ENCODE peak calls at places on chromosome 1, in nine cellular contexts. One of them, this sample, is unnamed.

GRCh38 chr1:86687595-86687994 is 16.8 kb upstream of the SH3GLB1 start:
- DNase-seq in HCEC 1CT: peak
- DNase-seq in mesothelial cell of epicardium: no peak
- DNase-seq in renal cortical epithelial cell: peak
- DNase-seq in OCI-LY7: peak
- DNase-seq in HTR-8/SVneo: no peak
- DNase-seq in GDM1: no peak
- DNase-seq in effector memory CD8-positive, alpha-beta T cell: no peak
- DNase-seq in right atrium auricular region: no peak
- DNase-seq in this sample: no peak

GRCh38 chr1:153977250-153978240 is at the start of gene JTB:
- DNase-seq in HCEC 1CT: peak
- DNase-seq in mesothelial cell of epicardium: peak
- DNase-seq in renal cortical epithelial cell: peak
- DNase-seq in OCI-LY7: peak
- DNase-seq in HTR-8/SVneo: peak
- DNase-seq in GDM1: peak
- DNase-seq in effector memory CD8-positive, alpha-beta T cell: peak
- DNase-seq in right atrium auricular region: peak
- DNase-seq in this sample: peak

GRCh38 chr1:115771094-115771846 is 2.8 kb upstream of the CASQ2 start:
- DNase-seq in HCEC 1CT: peak
- DNase-seq in mesothelial cell of epicardium: no peak
- DNase-seq in renal cortical epithelial cell: no peak
- DNase-seq in OCI-LY7: no peak
- DNase-seq in HTR-8/SVneo: no peak
- DNase-seq in GDM1: no peak
- DNase-seq in effector memory CD8-positive, alpha-beta T cell: no peak
- DNase-seq in right atrium auricular region: no peak
- DNase-seq in this sample: no peak

GRCh38 chr1:159991513-159991912 is 37.5 kb upstream of the SLAMF9 start:
- DNase-seq in HCEC 1CT: peak
- DNase-seq in mesothelial cell of epicardium: no peak
- DNase-seq in renal cortical epithelial cell: no peak
- DNase-seq in OCI-LY7: peak
- DNase-seq in HTR-8/SVneo: no peak
- DNase-seq in GDM1: peak
- DNase-seq in effector memory CD8-positive, alpha-beta T cell: no peak
- DNase-seq in right atrium auricular region: no peak
- DNase-seq in this sample: no peak

GRCh38 chr1:208228550-208228949 is 15.6 kb downstream of the PLXNA2 start:
- DNase-seq in HCEC 1CT: no peak
- DNase-seq in mesothelial cell of epicardium: no peak
- DNase-seq in renal cortical epithelial cell: no peak
- DNase-seq in OCI-LY7: no peak
- DNase-seq in HTR-8/SVneo: no peak
- DNase-seq in GDM1: no peak
- DNase-seq in effector memory CD8-positive, alpha-beta T cell: no peak
- DNase-seq in right atrium auricular region: no peak
- DNase-seq in this sample: no peak

GRCh38 chr1:245380790-245381535 is 226.2 kb downstream of the KIF26B start:
- DNase-seq in HCEC 1CT: no peak
- DNase-seq in mesothelial cell of epicardium: no peak
- DNase-seq in renal cortical epithelial cell: no peak
- DNase-seq in OCI-LY7: no peak
- DNase-seq in HTR-8/SVneo: no peak
- DNase-seq in GDM1: no peak
- DNase-seq in effector memory CD8-positive, alpha-beta T cell: no peak
- DNase-seq in right atrium auricular region: no peak
- DNase-seq in this sample: no peak

GRCh38 chr1:45299981-45300668 is 26.6 kb upstream of the HPDL start:
- DNase-seq in HCEC 1CT: peak
- DNase-seq in mesothelial cell of epicardium: peak
- DNase-seq in renal cortical epithelial cell: peak
- DNase-seq in OCI-LY7: peak
- DNase-seq in HTR-8/SVneo: peak
- DNase-seq in GDM1: peak
- DNase-seq in effector memory CD8-positive, alpha-beta T cell: peak
- DNase-seq in right atrium auricular region: peak
- DNase-seq in this sample: no peak

GRCh38 chr1:25705699-25706098 is 89.1 kb downstream of the MAN1C1 start:
- DNase-seq in HCEC 1CT: no peak
- DNase-seq in mesothelial cell of epicardium: no peak
- DNase-seq in renal cortical epithelial cell: no peak
- DNase-seq in OCI-LY7: no peak
- DNase-seq in HTR-8/SVneo: no peak
- DNase-seq in GDM1: no peak
- DNase-seq in effector memory CD8-positive, alpha-beta T cell: no peak
- DNase-seq in right atrium auricular region: no peak
- DNase-seq in this sample: no peak

GRCh38 chr1:89994231-89994804 is 592 bp upstream of the ZNF326 start:
- DNase-seq in HCEC 1CT: no peak
- DNase-seq in mesothelial cell of epicardium: no peak
- DNase-seq in renal cortical epithelial cell: no peak
- DNase-seq in OCI-LY7: no peak
- DNase-seq in HTR-8/SVneo: no peak
- DNase-seq in GDM1: no peak
- DNase-seq in effector memory CD8-positive, alpha-beta T cell: no peak
- DNase-seq in right atrium auricular region: no peak
- DNase-seq in this sample: no peak

GRCh38 chr1:220915954-220916353 is 36.7 kb downstream of the HLX start:
- DNase-seq in HCEC 1CT: no peak
- DNase-seq in mesothelial cell of epicardium: no peak
- DNase-seq in renal cortical epithelial cell: no peak
- DNase-seq in OCI-LY7: no peak
- DNase-seq in HTR-8/SVneo: no peak
- DNase-seq in GDM1: no peak
- DNase-seq in effector memory CD8-positive, alpha-beta T cell: no peak
- DNase-seq in right atrium auricular region: no peak
- DNase-seq in this sample: no peak

GRCh38 chr1:214349781-214350180 is 68.8 kb downstream of the SMYD2 start:
- DNase-seq in HCEC 1CT: no peak
- DNase-seq in mesothelial cell of epicardium: no peak
- DNase-seq in renal cortical epithelial cell: no peak
- DNase-seq in OCI-LY7: no peak
- DNase-seq in HTR-8/SVneo: peak
- DNase-seq in GDM1: no peak
- DNase-seq in effector memory CD8-positive, alpha-beta T cell: no peak
- DNase-seq in right atrium auricular region: no peak
- DNase-seq in this sample: no peak

GRCh38 chr1:240706150-240706904 is 94.4 kb upstream of the GREM2 start:
- DNase-seq in HCEC 1CT: peak
- DNase-seq in mesothelial cell of epicardium: no peak
- DNase-seq in renal cortical epithelial cell: no peak
- DNase-seq in OCI-LY7: no peak
- DNase-seq in HTR-8/SVneo: peak
- DNase-seq in GDM1: no peak
- DNase-seq in effector memory CD8-positive, alpha-beta T cell: no peak
- DNase-seq in right atrium auricular region: no peak
- DNase-seq in this sample: no peak

This sample was measured in NK-92 treated with Interleukin-12 subunit alpha and Interleukin-12 subunit beta, amount 100 ng/mL, for 24 hours.